ENCODE peak calls at places on chromosome 19, in ten cellular contexts. K is NCI-H1105, V is activated T-cell treated with anti-CD3 and anti-CD28 coated beads for 1 hour, L is fibroblast of pulmonary artery, U is epithelial cell of esophagus, D is heart left ventricle, H is T-helper 9 cell, Z is OCI-LY7, P is heart right ventricle, Y is NCI-H1930. O is an unnamed sample.

GRCh38 chr19:17249887-17250548 is 4.3 kb upstream of the NR2F6 start:
- DNase-seq in K (no peak), V (no peak), L (no peak), U (peak), D (no peak), H (no peak), Z (no peak), P (no peak), Y (no peak), O (no peak)

GRCh38 chr19:41325947-41326706 is 16.2 kb downstream of the CCDC97 start:
- DNase-seq in K (no peak), V (no peak), L (peak), U (peak), D (peak), H (no peak), Z (peak), P (peak), Y (no peak), O (no peak)

GRCh38 chr19:49427855-49428546 is 2.8 kb downstream of the GFY start:
- DNase-seq in K (no peak), V (no peak), L (no peak), U (no peak), D (no peak), H (no peak), Z (no peak), P (no peak), Y (no peak), O (no peak)

GRCh38 chr19:1474011-1474764 is 4.8 kb downstream of the C19orf25 start:
- DNase-seq in K (no peak), V (no peak), L (no peak), U (no peak), D (peak), H (no peak), Z (no peak), P (no peak), Y (no peak), O (no peak)

GRCh38 chr19:36605101-36605838 is at the start of gene ZNF382:
- DNase-seq in K (peak), V (peak), L (peak), U (peak), D (peak), H (peak), Z (no peak), P (peak), Y (no peak), O (peak)

GRCh38 chr19:55116232-55117062 is 990 bp downstream of the PPP1R12C start:
- DNase-seq in K (no peak), V (peak), L (peak), U (peak), D (peak), H (peak), Z (peak), P (peak), Y (no peak), O (peak)

GRCh38 chr19:40921005-40921897 is 39.2 kb upstream of the CYP2A7 start:
- DNase-seq in K (no peak), V (no peak), L (no peak), U (peak), D (no peak), H (no peak), Z (no peak), P (no peak), Y (no peak), O (no peak)

GRCh38 chr19:53538378-53539109 is 599 bp downstream of the ZNF331 start:
- DNase-seq in K (no peak), V (no peak), L (no peak), U (no peak), D (no peak), H (no peak), Z (peak), P (no peak), Y (no peak), O (no peak)

GRCh38 chr19:39172700-39173501 is 23.9 kb upstream of the NCCRP1 start:
- DNase-seq in K (no peak), V (no peak), L (no peak), U (no peak), D (no peak), H (no peak), Z (no peak), P (no peak), Y (no peak), O (no peak)

GRCh38 chr19:44816301-44816700 is 7.4 kb downstream of the BCAM start:
- DNase-seq in K (no peak), V (no peak), L (no peak), U (no peak), D (no peak), H (no peak), Z (no peak), P (no peak), Y (no peak), O (no peak)

GRCh38 chr19:29084266-29084665 is 128.7 kb downstream of the UQCRFS1 start:
- DNase-seq in K (no peak), V (no peak), L (no peak), U (no peak), D (no peak), H (no peak), Z (peak), P (no peak), Y (peak), O (no peak)